ENCODE peak calls at places on chromosomes 13 and 19, in four cellular contexts. R is CD8-positive, alpha-beta memory T cell; A is H1; K is transverse colon. Q is an unnamed sample. For H3K4me1, the result is how much of the 10 kb centered on the place peaks cover.

GRCh38 chr13:45092668-45093067 is 27.6 kb upstream of the GTF2F2 start:
- DNase-seq in R (no peak), A (no peak), K (no peak), Q (no peak)

GRCh38 chr13:98556968-98557591 is 19.8 kb downstream of the STK24 start:
- DNase-seq in R (no peak), A (no peak), K (no peak), Q (no peak)

GRCh38 chr19:48186541-48186991 is 16.1 kb downstream of the ZSWIM9 start:
- DNase-seq in R (no peak), A (no peak), K (no peak), Q (no peak)

GRCh38 chr13:74596691-74597090 is 462.5 kb upstream of the KLF12 start:
- DNase-seq in R (no peak), A (no peak), K (no peak), Q (no peak)

GRCh38 chr13:42747399-42747873 is 33.9 kb upstream of the FAM216B start:
- DNase-seq in R (no peak), A (no peak), K (no peak), Q (no peak)

GRCh38 chr13:104422668-104423067 is 1356.5 kb upstream of the SLC10A2 start:
- DNase-seq in R (no peak), A (no peak), K (no peak), Q (no peak)

GRCh38 chr19:18756896-18757295 is 34.2 kb downstream of the COMP start:
- DNase-seq in R (no peak), A (no peak), K (no peak), Q (no peak)

GRCh38 chr19:23916991-23917390 is 2.3 kb downstream of the ZNF726 start:
- DNase-seq in R (no peak), A (no peak), K (no peak), Q (no peak)

GRCh38 chr19:57903298-57904174 is 12.9 kb downstream of the ZNF417 start:
- DNase-seq in R (no peak), A (no peak), K (no peak), Q (no peak)

GRCh38 chr19:8731428-8732169 is 10.2 kb downstream of the OR2Z1 start:
- DNase-seq in R (no peak), A (no peak), K (no peak), Q (no peak)

GRCh38 chr19:5665781-5666513 is 14.4 kb downstream of the MICOS13 start:
- DNase-seq in R (no peak), A (no peak), K (no peak), Q (no peak)

GRCh38 chr13:100650321-100650720 is 24.3 kb downstream of the TMTC4 start:
- DNase-seq in R (no peak), A (no peak), K (no peak), Q (no peak)

GRCh38 chr13:39684531-39685137 is 29.2 kb downstream of the COG6 start:
- DNase-seq in R (peak), A (no peak), K (no peak), Q (no peak)

GRCh38 chr13:30577381-30577780 is 40.3 kb upstream of the USPL1 start:
- DNase-seq in R (peak), A (no peak), K (peak), Q (no peak)

GRCh38 chr13:110444226-110444653 is 117.3 kb downstream of the RAB20 start:
- DNase-seq in R (no peak), A (no peak), K (no peak), Q (no peak)

GRCh38 chr19:3821857-3822364 is 35.7 kb upstream of the MATK start:
- DNase-seq in R (peak), A (peak), K (peak), Q (peak)

GRCh38 chr19:53958168-53958571 is 4.6 kb upstream of the CACNG8 start:
- DNase-seq in R (no peak), A (peak), K (no peak), Q (no peak)

GRCh38 chr19:40413291-40413994 is at the start of gene PRX:
- DNase-seq in R (no peak), A (peak), K (no peak), Q (no peak)
- H3K4me1 ChIP-seq in R (under half), A (under half), K (under half), Q (under half)

DNA sequence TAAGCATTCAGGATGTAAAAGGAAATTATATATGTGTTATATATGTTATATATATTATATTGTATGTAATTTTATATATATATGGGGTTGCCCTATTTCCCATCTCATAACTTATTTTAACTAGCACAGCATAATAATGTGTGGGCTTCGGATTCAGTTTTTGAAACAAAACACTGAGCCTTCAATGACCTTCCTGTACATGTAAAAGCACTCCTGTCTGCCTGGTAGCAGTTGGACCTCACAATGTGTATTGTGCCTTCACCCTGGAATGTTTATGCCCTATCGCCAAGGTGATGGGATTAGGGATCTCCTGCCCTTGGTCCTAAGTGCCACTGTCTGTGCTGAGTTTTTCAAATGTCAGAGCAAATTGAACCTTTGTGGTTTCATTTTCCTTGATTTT is 968.8 kb downstream of the TUBA3C start:
- DNase-seq in R (no peak), A (no peak), K (no peak), Q (no peak)
- H3K4me1 ChIP-seq in R (under half), A (under half), K (under half), Q (under half)

GRCh38 chr19:49559928-49560327 is 20.4 kb downstream of the NOSIP start:
- DNase-seq in R (no peak), A (no peak), K (no peak), Q (no peak)
- H3K4me1 ChIP-seq in R (half or more), A (under half), K (half or more), Q (under half)

DNA sequence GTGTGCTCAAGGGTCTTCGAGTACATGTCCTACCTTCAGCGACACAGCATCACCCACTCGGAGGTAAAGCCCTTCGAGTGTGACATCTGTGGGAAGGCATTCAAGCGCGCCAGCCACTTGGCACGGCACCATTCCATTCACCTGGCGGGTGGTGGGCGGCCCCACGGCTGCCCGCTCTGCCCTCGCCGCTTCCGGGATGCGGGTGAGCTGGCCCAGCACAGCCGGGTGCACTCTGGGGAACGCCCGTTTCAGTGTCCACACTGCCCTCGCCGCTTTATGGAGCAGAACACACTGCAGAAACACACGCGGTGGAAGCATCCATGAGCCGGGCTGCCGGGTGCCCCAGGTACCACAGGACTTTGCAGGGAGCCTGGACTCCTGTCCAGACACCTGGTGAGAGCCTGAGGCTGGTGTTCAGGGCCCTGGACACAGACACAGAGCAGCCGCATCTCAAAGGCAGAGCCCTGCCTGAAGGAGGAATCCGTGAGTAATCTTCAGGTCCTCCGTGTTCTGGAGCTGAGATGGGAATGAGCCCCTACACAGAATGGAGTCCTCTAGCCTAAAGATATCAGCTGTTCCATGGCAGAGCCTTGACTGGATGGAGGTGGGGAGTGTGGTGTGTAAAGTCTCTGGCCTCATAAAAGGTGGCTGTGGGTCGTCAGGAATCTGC is 1.5 kb downstream of the ZNF581 start:
- DNase-seq in R (no peak), A (no peak), K (no peak), Q (no peak)
- H3K4me1 ChIP-seq in R (under half), A (under half), K (half or more), Q (under half)

DNA sequence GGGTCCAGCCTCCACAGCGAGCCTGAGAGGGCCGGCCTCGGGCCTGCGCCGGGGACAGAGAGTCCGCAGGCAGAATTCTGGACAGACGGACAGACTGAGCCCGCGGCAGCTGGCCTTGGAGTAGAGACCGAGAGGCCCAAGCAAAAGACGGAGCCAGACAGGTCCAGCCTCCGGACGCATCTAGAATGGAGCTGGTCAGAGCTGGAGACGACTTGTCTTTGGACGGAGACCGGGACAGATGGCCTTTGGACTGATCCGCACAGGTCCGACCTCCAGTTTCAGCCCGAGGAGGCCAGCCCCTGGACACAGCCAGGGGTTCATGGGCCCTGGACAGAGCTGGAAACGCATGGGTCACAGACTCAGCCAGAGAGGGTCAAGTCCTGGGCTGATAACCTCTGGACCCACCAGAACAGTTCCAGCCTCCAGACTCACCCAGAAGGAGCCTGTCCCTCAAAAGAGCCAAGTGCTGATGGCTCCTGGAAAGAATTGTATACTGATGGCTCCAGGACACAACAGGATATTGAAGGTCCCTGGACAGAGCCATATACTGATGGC is 490 bp downstream of the ITPKC start:
- DNase-seq in R (no peak), A (no peak), K (no peak), Q (no peak)
- H3K4me1 ChIP-seq in R (half or more), A (under half), K (half or more), Q (under half)

GRCh38 chr13:95676100-95676774 is 702 bp upstream of the DNAJC3 start:
- DNase-seq in R (peak), A (no peak), K (peak), Q (no peak)

GRCh38 chr13:95676775-95677563 is at the start of gene DNAJC3:
- DNase-seq in R (peak), A (peak), K (peak), Q (peak)

GRCh38 chr13:95678967-95679366 is 2.0 kb downstream of the DNAJC3 start:
- DNase-seq in R (no peak), A (no peak), K (no peak), Q (no peak)

GRCh38 chr13:95679722-95680121 is 2.8 kb downstream of the DNAJC3 start:
- DNase-seq in R (no peak), A (no peak), K (no peak), Q (no peak)

GRCh38 chr13:95677564-95678386 is 836 bp downstream of the DNAJC3 start:
- DNase-seq in R (no peak), A (no peak), K (peak), Q (no peak)
- H3K4me1 ChIP-seq in R (under half), A (under half), K (under half), Q (under half)

GRCh38 chr19:55391702-55392615 is 6.2 kb downstream of the RPL28 start:
- DNase-seq in R (no peak), A (no peak), K (no peak), Q (no peak)
- H3K4me1 ChIP-seq in R (under half), A (under half), K (under half), Q (under half)

GRCh38 chr19:15284091-15284490 is 48.2 kb downstream of the BRD4 start:
- DNase-seq in R (no peak), A (no peak), K (no peak), Q (no peak)

GRCh38 chr19:15286688-15287355 is 45.5 kb downstream of the BRD4 start:
- DNase-seq in R (no peak), A (no peak), K (no peak), Q (no peak)

GRCh38 chr19:15287496-15287895 is 44.8 kb downstream of the BRD4 start:
- DNase-seq in R (no peak), A (no peak), K (no peak), Q (no peak)

GRCh38 chr19:15284896-15285295 is 47.4 kb downstream of the BRD4 start:
- DNase-seq in R (no peak), A (no peak), K (no peak), Q (no peak)

DNA sequence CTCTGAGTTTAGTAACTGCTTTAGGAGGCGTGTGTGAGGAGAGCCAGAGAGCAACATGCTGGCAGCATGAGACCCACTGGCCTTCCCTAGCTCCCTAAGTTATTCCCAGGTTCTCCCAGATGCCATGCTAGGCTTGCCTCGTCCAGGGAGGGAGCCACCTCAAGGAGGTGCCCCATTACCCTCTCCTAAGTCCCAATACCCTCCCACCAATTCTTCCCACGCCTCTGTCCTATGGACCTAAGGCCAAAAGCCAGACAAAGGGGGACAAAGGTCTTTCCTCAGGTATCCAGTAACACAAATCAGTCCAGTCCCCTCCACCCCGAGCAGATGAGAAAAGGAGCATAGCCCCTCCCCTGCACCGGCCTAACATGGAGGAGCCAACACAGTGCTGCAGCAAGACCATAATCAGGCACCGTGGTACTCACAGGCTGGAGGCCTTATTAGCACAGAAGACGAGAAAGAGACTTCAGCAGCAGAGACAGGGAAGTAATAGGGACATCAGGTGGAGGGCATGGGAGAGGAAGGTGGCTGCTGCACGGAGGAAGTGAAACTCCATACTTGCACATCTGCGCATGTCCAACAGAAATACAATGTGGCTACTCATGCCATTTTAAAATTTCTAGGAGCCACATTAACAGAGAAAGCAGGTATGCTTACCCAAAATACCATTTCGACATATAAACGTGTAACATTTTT is 46.3 kb downstream of the BRD4 start:
- DNase-seq in R (no peak), A (no peak), K (no peak), Q (no peak)
- H3K4me1 ChIP-seq in R (half or more), A (under half), K (half or more), Q (under half)

GRCh38 chr19:1259206-1259872 is 9.8 kb upstream of the CIRBP start:
- DNase-seq in R (peak), A (no peak), K (peak), Q (no peak)

GRCh38 chr19:1258161-1258492 is 9.7 kb downstream of the MIDN start:
- DNase-seq in R (no peak), A (no peak), K (no peak), Q (no peak)

GRCh38 chr19:1257475-1258160 is 9.2 kb downstream of the MIDN start:
- DNase-seq in R (no peak), A (no peak), K (no peak), Q (no peak)

GRCh38 chr19:1259873-1260748 is 9.0 kb upstream of the CIRBP start:
- DNase-seq in R (peak), A (no peak), K (peak), Q (no peak)

DNA sequence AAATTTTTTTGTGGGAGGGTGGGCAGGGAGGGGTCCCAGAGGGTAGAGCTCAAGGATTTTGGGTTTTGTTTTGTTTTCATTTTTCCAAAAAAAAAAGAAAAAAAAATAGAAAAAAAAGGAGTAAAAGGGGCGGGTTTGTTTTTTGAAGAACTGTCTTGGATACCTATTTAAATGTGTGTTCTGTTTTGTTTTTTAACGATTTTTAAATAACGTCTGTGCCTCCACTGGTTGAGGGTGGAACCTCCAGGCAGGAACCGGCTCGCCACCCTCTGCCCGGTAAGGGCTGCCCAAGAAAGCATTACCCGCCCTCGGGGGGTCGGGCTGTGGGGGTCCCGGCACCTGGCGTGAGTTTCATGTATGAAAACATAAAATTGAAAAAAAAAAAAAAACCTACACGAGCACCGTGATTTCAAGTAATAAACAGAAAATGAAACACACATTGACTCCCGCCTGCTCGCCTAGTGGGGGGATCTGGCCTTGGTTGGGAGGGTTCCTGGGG is 10.4 kb downstream of the MIDN start:
- DNase-seq in R (no peak), A (no peak), K (no peak), Q (no peak)
- H3K4me1 ChIP-seq in R (half or more), A (under half), K (half or more), Q (under half)